ENCODE peak calls at places on chromosomes 3 and 15, in ten cellular contexts. S is CD8-positive, alpha-beta memory T cell; P is WERI-Rb-1; M is heart right ventricle; L is psoas muscle; V is IMR-90; N is AG04450; F is H9; C is breast epithelium; I is A549. B is an unnamed sample.
A peak's percentile ranks its signal among the peaks of the same experiment; 100 is the strongest.

GRCh38 chr15:35182841-35183479 is 97.9 kb upstream of the NANOGP8 start:
- DNase-seq in S (no peak), P (peak; percentile 38), M (no peak), L (no peak), V (no peak), N (no peak), F (peak; percentile 71), C (no peak), I (no peak), B (no peak)

GRCh38 chr3:12405432-12406272 is 78.6 kb upstream of the TSEN2 start:
- DNase-seq in S (no peak), P (no peak), M (peak; percentile 83), L (peak; percentile 85), V (peak; percentile 97), N (peak; percentile 86), F (no peak), C (peak; percentile 69), I (peak; percentile 70), B (peak; percentile 80)

GRCh38 chr3:133394561-133395311 is 5.1 kb upstream of the BFSP2 start:
- DNase-seq in S (no peak), P (no peak), M (no peak), L (no peak), V (peak; percentile 34), N (no peak), F (no peak), C (no peak), I (no peak), B (no peak)

GRCh38 chr3:14145670-14146380 is 21.0 kb downstream of the TMEM43 start:
- DNase-seq in S (no peak), P (no peak), M (no peak), L (no peak), V (no peak), N (no peak), F (peak; percentile 49), C (no peak), I (no peak), B (no peak)

GRCh38 chr3:73665317-73665716 is 40.6 kb upstream of the PDZRN3 start:
- DNase-seq in S (no peak), P (no peak), M (no peak), L (no peak), V (no peak), N (no peak), F (no peak), C (no peak), I (no peak), B (no peak)

GRCh38 chr15:31828594-31828993 is 201.7 kb upstream of the CHRNA7 start:
- DNase-seq in S (no peak), P (no peak), M (no peak), L (no peak), V (no peak), N (no peak), F (no peak), C (no peak), I (no peak), B (no peak)

GRCh38 chr3:136378011-136378410 is 127.9 kb downstream of the PCCB start:
- DNase-seq in S (no peak), P (no peak), M (no peak), L (no peak), V (no peak), N (no peak), F (no peak), C (no peak), I (no peak), B (no peak)

GRCh38 chr15:28106294-28107110 is 7.4 kb upstream of the OCA2 start:
- DNase-seq in S (peak; percentile 26), P (no peak), M (no peak), L (no peak), V (no peak), N (no peak), F (peak; percentile 34), C (no peak), I (peak; percentile 51), B (no peak)

GRCh38 chr3:150372320-150373118 is 35.6 kb upstream of the TSC22D2 start:
- DNase-seq in S (no peak), P (no peak), M (no peak), L (no peak), V (peak; percentile 50), N (no peak), F (no peak), C (no peak), I (peak; percentile 42), B (no peak)

GRCh38 chr3:144265527-144266100 is 294.0 kb downstream of the DIPK2A start:
- DNase-seq in S (no peak), P (no peak), M (peak; percentile 23), L (no peak), V (no peak), N (no peak), F (no peak), C (no peak), I (no peak), B (no peak)

GRCh38 chr3:149180057-149180573 is 41.5 kb downstream of the CP start:
- DNase-seq in S (no peak), P (no peak), M (peak; percentile 83), L (peak; percentile 88), V (peak; percentile 100), N (peak; percentile 96), F (no peak), C (peak; percentile 66), I (peak; percentile 93), B (peak; percentile 85)

GRCh38 chr3:45761831-45762230 is 34.5 kb downstream of the SLC6A20 start:
- DNase-seq in S (no peak), P (no peak), M (no peak), L (no peak), V (no peak), N (no peak), F (no peak), C (peak; percentile 14), I (no peak), B (no peak)

GRCh38 chr3:38001456-38002081 is 11.0 kb downstream of the VILL start:
- DNase-seq in S (no peak), P (peak; percentile 25), M (no peak), L (peak; percentile 46), V (no peak), N (no peak), F (peak; percentile 74), C (no peak), I (peak; percentile 29), B (no peak)

DNA sequence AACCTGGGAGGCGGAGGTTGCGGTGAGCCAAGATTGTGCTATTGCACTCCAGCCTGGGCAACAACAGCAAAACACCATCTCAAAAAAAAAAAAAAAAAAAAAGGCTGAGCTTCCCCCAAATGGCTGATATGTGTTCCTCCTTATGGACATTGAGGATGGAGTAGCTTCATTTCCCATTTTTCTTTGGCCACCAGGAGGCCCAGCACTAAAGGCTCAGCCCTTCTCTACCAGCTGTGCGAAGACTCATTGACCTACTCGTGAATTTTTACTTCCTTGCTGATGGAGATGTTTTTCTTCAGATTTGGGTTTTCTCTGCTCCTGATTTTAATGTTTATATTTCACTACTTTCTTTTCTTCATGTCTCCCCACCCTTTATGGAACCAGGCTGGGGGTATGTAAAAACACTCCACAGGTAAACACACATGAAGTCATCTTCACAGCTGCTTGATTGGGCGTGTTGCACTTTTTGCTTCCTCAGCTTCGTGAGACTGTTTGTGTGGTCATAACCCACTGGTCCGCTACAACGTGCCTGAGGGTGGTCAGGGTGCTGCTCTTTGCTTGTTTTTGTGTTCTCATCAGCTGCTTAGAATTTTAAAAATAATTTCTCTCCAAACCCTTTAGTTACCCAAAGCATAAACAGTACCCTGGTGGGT is 13.5 kb downstream of the SEMA4B start:
- DNase-seq in S (no peak), P (no peak), M (no peak), L (no peak), V (no peak), N (no peak), F (no peak), C (no peak), I (peak; percentile 69), B (no peak)
- H3K27ac ChIP-seq in S (no peak overlapping the region), P (peak overlapping the region; percentile 75), M (no peak overlapping the region), L (no peak overlapping the region), V (no peak overlapping the region), N (no peak overlapping the region), F (no peak overlapping the region), C (no peak overlapping the region), I (peak overlapping the region; percentile 9), B (no peak overlapping the region)

GRCh38 chr3:128218858-128219257 is 65.6 kb downstream of the EEFSEC start:
- DNase-seq in S (no peak), P (no peak), M (no peak), L (no peak), V (no peak), N (no peak), F (no peak), C (no peak), I (no peak), B (no peak)
- H3K27ac ChIP-seq in S (no peak overlapping the region), P (no peak overlapping the region), M (no peak overlapping the region), L (no peak overlapping the region), V (no peak overlapping the region), N (no peak overlapping the region), F (no peak overlapping the region), C (no peak overlapping the region), I (no peak overlapping the region), B (no peak overlapping the region)

DNA sequence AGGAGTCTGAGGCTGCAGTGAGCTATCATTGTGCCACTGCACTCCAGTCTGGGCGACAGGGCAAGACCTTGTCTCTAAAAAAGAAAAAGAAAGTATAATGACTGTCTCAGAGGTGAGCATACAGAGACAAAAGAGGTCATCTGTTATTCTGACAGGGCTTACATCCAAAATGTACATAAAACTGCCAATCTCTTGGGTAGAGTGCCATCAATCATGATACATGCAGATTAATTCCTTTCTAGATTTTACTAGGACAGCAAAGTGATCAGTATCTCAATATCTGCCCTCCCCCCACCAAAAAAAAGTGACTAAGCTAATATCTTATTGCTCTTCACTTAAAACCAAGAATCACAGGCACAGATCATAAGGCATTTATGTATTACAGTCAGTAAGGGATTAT is 40.9 kb downstream of the RFX7 start:
- DNase-seq in S (no peak), P (no peak), M (no peak), L (no peak), V (no peak), N (no peak), F (no peak), C (no peak), I (no peak), B (no peak)
- H3K27ac ChIP-seq in S (no peak overlapping the region), P (no peak overlapping the region), M (no peak overlapping the region), L (no peak overlapping the region), V (no peak overlapping the region), N (no peak overlapping the region), F (no peak overlapping the region), C (no peak overlapping the region), I (no peak overlapping the region), B (no peak overlapping the region)

GRCh38 chr3:159881828-159882309 is 106.8 kb upstream of the IL12A start:
- DNase-seq in S (no peak), P (peak; percentile 79), M (peak; percentile 49), L (peak; percentile 80), V (no peak), N (no peak), F (peak; percentile 54), C (peak; percentile 87), I (no peak), B (no peak)

GRCh38 chr3:159884661-159885402 is 103.8 kb upstream of the IL12A start:
- DNase-seq in S (no peak), P (no peak), M (no peak), L (no peak), V (peak; percentile 65), N (no peak), F (no peak), C (no peak), I (peak; percentile 49), B (no peak)

GRCh38 chr3:159882784-159883779 is 105.6 kb upstream of the IL12A start:
- DNase-seq in S (no peak), P (peak; percentile 84), M (no peak), L (no peak), V (peak; percentile 97), N (peak; percentile 84), F (no peak), C (no peak), I (no peak), B (no peak)

GRCh38 chr3:159881208-159881607 is 107.4 kb upstream of the IL12A start:
- DNase-seq in S (no peak), P (no peak), M (no peak), L (no peak), V (no peak), N (no peak), F (no peak), C (no peak), I (no peak), B (no peak)

GRCh38 chr3:159882367-159882766 is 106.3 kb upstream of the IL12A start:
- DNase-seq in S (no peak), P (no peak), M (no peak), L (no peak), V (no peak), N (no peak), F (no peak), C (no peak), I (no peak), B (no peak)
- H3K27ac ChIP-seq in S (no peak overlapping the region), P (no peak overlapping the region), M (peak overlapping the region; percentile 46), L (peak overlapping the region; percentile 91), V (no peak overlapping the region), N (no peak overlapping the region), F (no peak overlapping the region), C (peak overlapping the region; percentile 72), I (no peak overlapping the region), B (peak overlapping the region; percentile 52)